ENCODE peak calls at places on chromosome X, in four cellular contexts. E is heart right ventricle, C is right lobe of liver, P is MM.1S. B is an unnamed sample.

GRCh38 chrX:68931345-68931744 is 102.5 kb downstream of the EFNB1 start:
- DNase-seq in E (no peak), C (no peak), P (no peak), B (no peak)

GRCh38 chrX:109270580-109271484 is 211.1 kb downstream of the GUCY2F start:
- DNase-seq in E (no peak), C (no peak), P (peak; percentile 97), B (peak; percentile 25)

GRCh38 chrX:111114806-111115205 is 18.8 kb downstream of the PAK3 start:
- DNase-seq in E (no peak), C (no peak), P (no peak), B (no peak)

GRCh38 chrX:7941390-7942042 is 14.3 kb upstream of the PNPLA4 start:
- DNase-seq in E (no peak), C (no peak), P (no peak), B (no peak)

GRCh38 chrX:115679460-115679859 is 118.5 kb downstream of the PLS3 start:
- DNase-seq in E (no peak), C (no peak), P (no peak), B (no peak)

GRCh38 chrX:31036895-31037294 is 34.9 kb downstream of the FTHL17 start:
- DNase-seq in E (peak; percentile 24), C (peak; percentile 58), P (peak; percentile 51), B (peak; percentile 29)

GRCh38 chrX:104922206-104922621 is 298.3 kb downstream of the TEX13A start:
- DNase-seq in E (peak; percentile 17), C (peak; percentile 74), P (peak; percentile 83), B (peak; percentile 56)

GRCh38 chrX:115539841-115540240 is 21.1 kb upstream of the PLS3 start:
- DNase-seq in E (no peak), C (no peak), P (no peak), B (no peak)

GRCh38 chrX:115968436-115969252 is 201.9 kb upstream of the AGTR2 start:
- DNase-seq in E (peak; percentile 52), C (peak; percentile 74), P (peak; percentile 9), B (peak; percentile 62)

GRCh38 chrX:57528670-57529255 is 63.0 kb upstream of the ZXDB start:
- DNase-seq in E (no peak), C (no peak), P (peak; percentile 57), B (no peak)

GRCh38 chrX:69139516-69139915 is 25.7 kb downstream of the PJA1 start:
- DNase-seq in E (no peak), C (no peak), P (no peak), B (no peak)

GRCh38 chrX:125203737-125204578 is 115.7 kb upstream of the TEX13C start:
- DNase-seq in E (peak; percentile 4), C (peak; percentile 53), P (peak; percentile 7), B (no peak)

GRCh38 chrX:104660092-104660491 is 94.1 kb downstream of the IL1RAPL2 start:
- DNase-seq in E (no peak), C (no peak), P (no peak), B (no peak)

GRCh38 chrX:110120025-110120424 is 117.1 kb downstream of the TMEM164 start:
- DNase-seq in E (no peak), C (no peak), P (no peak), B (no peak)

GRCh38 chrX:122771933-122772332 is 412.1 kb upstream of the GRIA3 start:
- DNase-seq in E (no peak), C (no peak), P (peak; percentile 37), B (no peak)

GRCh38 chrX:45807572-45808425 is 607.1 kb upstream of the DIPK2B start:
- DNase-seq in E (no peak), C (no peak), P (no peak), B (no peak)

GRCh38 chrX:45803383-45803921 is 602.8 kb upstream of the DIPK2B start:
- DNase-seq in E (no peak), C (no peak), P (no peak), B (no peak)

GRCh38 chrX:45801554-45801953 is 600.9 kb upstream of the DIPK2B start:
- DNase-seq in E (no peak), C (no peak), P (peak; percentile 44), B (no peak)

GRCh38 chrX:45811307-45811706 is 610.6 kb upstream of the DIPK2B start:
- DNase-seq in E (no peak), C (no peak), P (no peak), B (no peak)

DNA sequence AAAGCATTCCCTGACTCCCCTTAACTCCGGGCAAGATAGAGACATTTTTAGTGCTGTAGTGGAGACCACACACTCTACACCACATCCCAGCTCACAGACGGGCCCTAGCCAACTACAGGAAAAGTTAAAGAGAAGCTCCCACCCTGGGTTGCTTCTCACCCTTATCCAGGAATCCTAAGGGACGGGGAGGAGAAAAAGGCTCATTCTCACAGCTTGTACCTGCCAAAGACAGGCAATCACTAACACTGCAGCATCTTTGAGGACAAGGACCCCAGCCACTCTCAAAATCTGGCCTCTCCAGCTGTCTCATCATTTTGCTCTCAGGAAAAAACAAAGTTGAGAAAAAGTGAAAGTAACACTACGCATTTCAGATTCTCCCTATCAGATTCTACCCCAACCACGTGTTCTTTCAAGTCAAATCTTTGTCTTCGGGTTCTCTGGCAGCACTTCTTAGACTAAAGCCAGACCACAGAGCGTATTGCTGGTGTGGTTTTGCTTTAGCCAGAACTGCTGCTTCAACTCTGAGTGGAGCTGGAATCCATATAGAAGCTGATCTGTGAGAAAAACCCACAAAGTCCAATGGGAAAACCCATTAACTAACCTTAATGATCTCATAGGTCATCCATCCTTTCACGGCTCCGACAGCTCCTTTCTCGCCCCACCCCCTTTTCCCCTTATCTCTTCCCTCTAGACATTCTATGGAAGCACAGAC is 605.9 kb upstream of the DIPK2B start:
- DNase-seq in E (no peak), C (no peak), P (no peak), B (peak; percentile 11)
- H3K4me1 ChIP-seq in E (no peaks in the 10 kb centered on the region), C (no peaks in the 10 kb centered on the region), P (no peaks in the 10 kb centered on the region), B (no peaks in the 10 kb centered on the region)

GRCh38 chrX:100731441-100732281 is at the start of gene SYTL4:
- DNase-seq in E (peak; percentile 3), C (peak; percentile 67), P (no peak), B (peak; percentile 64)
- H3K4me3 ChIP-seq in E (peak within 1 kb of the TSS; percentile 65), C (peak within 1 kb of the TSS; percentile 69), P (no peak within 1 kb of the TSS), B (peak within 1 kb of the TSS; percentile 50)

DNA sequence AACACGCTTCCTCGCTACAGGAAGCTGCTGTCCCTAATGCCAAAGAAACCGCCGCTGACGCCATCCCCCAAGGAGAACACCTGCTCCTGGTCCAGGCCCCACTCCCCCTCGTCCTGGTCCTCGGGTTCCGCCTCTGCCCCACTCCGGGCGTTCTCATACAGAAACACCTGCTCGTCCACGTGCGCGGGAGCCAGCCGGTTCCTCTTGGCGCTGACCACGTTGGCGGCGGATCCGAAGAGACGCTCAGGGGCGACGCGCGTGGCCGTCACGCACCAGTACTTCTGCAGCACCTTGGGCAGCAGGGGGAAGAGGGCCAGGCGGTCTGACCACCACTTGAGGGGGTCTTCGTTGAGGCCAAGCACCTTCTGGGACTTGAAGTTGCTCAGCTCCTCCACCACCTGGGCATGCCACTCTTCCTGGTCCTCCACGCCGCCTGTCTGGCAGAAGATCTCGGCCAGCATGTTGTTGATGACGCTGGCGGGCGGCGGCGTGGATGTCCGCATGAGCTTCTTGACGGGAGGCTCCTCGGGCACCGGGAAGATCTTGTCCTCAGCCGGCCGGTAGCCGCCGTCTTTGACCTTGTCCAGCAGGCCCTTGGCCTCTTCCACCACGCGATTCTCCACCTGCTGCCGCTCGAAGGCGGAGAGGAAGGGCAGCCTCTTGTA is 12.0 kb downstream of the DHRSX start:
- DNase-seq in E (no peak), C (peak; percentile 54), P (no peak), B (no peak)
- TF ChIP-seq CTCF in E (no peak), C (no peak), P (no peak), B (no peak)

GRCh38 chrX:119655125-119655524 is 37.8 kb downstream of the SEPTIN6 start:
- DNase-seq in E (peak; percentile 35), C (no peak), P (no peak), B (no peak)

GRCh38 chrX:119648421-119648775 is 42.2 kb upstream of the NKRF start:
- DNase-seq in E (no peak), C (no peak), P (peak; percentile 21), B (no peak)

GRCh38 chrX:119659522-119659921 is 33.4 kb downstream of the SEPTIN6 start:
- DNase-seq in E (no peak), C (no peak), P (no peak), B (no peak)

DNA sequence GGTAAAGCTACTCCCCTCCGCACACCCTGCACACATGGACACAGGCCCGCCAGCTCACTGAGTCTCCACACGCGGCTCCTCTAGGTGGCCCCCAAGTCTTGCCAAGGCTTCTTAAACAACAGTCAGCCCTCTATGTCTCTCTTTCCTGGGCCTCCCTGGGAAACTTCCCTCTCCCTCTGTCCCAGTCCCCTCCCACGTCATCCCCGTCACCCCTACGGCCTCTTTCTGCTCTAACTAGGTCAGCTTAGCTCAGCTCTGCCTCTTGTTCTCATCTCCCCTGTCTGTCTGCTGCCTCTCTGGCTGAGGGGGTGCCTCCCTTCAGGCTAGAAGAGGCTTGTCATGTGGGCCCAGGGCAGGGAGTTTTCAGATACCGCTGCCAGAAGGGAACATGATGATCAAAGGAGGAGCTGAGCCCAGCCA is 38.8 kb downstream of the SEPTIN6 start:
- DNase-seq in E (peak; percentile 73), C (no peak), P (no peak), B (no peak)
- H3K4me1 ChIP-seq in E (no peaks in the 10 kb centered on the region), C (no peaks in the 10 kb centered on the region), P (peaks cover 16% of the 10 kb centered on the region), B (no peaks in the 10 kb centered on the region)

GRCh38 chrX:39506131-39506530 is 591.6 kb downstream of the BCOR start:
- DNase-seq in E (no peak), C (no peak), P (no peak), B (no peak)
- H3K4me3 ChIP-seq in E (no peak overlapping the region), C (no peak overlapping the region), P (no peak overlapping the region), B (no peak overlapping the region)

GRCh38 chrX:9681011-9681410 is 84.6 kb downstream of the GPR143 start:
- DNase-seq in E (no peak), C (no peak), P (no peak), B (no peak)

GRCh38 chrX:9683350-9683749 is 82.3 kb downstream of the GPR143 start:
- DNase-seq in E (no peak), C (no peak), P (no peak), B (no peak)

GRCh38 chrX:9681422-9681821 is 84.2 kb downstream of the GPR143 start:
- DNase-seq in E (no peak), C (no peak), P (no peak), B (no peak)

GRCh38 chrX:9682861-9683260 is 82.8 kb downstream of the GPR143 start:
- DNase-seq in E (no peak), C (no peak), P (no peak), B (no peak)

DNA sequence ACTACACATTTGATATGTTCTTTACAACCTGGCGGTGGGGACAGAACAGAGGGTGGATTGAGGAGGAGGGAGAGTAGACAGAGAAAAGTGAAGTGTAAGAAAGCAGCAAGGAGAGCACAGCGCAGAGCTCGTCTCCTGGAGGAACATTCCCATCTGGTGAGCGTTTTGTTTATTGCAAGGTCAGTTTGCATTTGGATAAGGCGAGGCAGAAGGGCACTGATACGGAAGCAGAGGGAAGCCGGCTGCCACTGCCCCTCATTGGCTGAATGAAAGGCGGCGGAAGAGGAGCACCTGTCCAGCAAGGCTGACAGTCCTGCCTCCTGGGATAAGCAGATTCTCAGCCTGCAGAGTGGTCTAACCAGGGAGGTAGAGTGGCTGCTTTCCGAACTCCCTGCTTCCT is 83.2 kb downstream of the GPR143 start:
- DNase-seq in E (no peak), C (no peak), P (no peak), B (no peak)
- TF ChIP-seq CTCF in E (no peak), C (no peak), P (no peak), B (no peak)

GRCh38 chrX:39772057-39772832 is 325.5 kb downstream of the BCOR start:
- DNase-seq in E (no peak), C (no peak), P (peak; percentile 61), B (no peak)
- H3K4me1 ChIP-seq in E (peaks cover 11% of the 10 kb centered on the region), C (no peaks in the 10 kb centered on the region), P (no peaks in the 10 kb centered on the region), B (no peaks in the 10 kb centered on the region)